ENCODE peak calls at places on chromosomes 2 and 18, in six cellular contexts. K is B cell; M is LoVo; U is H7; N is stimulated activated naive B cell treated with anti-CD40 and anti-IgM and Interleukin-4, amounts not matched to agents 10 μg/mL and 1 μg/mL and 100 μg/mL, for 72 hours; F is HT-29. Q is an unnamed sample.

GRCh38 chr2:60530228-60530627 is 23.2 kb downstream of the BCL11A start:
- DNase-seq in N (no peak), M (peak), F (no peak), K (no peak), U (no peak), Q (no peak)

GRCh38 chr2:17877811-17878221 is 651 bp upstream of the KCNS3 start:
- DNase-seq in U (peak), K (peak), N (peak), F (no peak), M (no peak), Q (no peak)

GRCh38 chr2:210541280-210541902 is 15.0 kb upstream of the CPS1 start:
- DNase-seq in U (no peak), F (no peak), M (no peak), K (no peak), N (no peak), Q (no peak)

GRCh38 chr2:19362652-19363473 is 4.4 kb upstream of the OSR1 start:
- DNase-seq in N (no peak), F (peak), K (peak), U (peak), M (peak), Q (peak)

GRCh38 chr2:172178035-172178434 is 75.3 kb upstream of the DLX2 start:
- DNase-seq in K (no peak), U (no peak), F (no peak), N (no peak), M (peak), Q (no peak)

GRCh38 chr2:42090216-42090615 is 42.4 kb downstream of the PKDCC start:
- DNase-seq in N (no peak), F (no peak), U (no peak), M (no peak), K (no peak), Q (no peak)

GRCh38 chr2:211085056-211085680 is 528.8 kb downstream of the CPS1 start:
- DNase-seq in K (peak), U (peak), N (no peak), F (peak), M (peak), Q (no peak)

GRCh38 chr2:216740557-216741222 is 45.3 kb upstream of the IGFBP5 start:
- DNase-seq in M (no peak), N (no peak), K (no peak), U (no peak), F (no peak), Q (no peak)

GRCh38 chr2:118121101-118121500 is 32.8 kb downstream of the INSIG2 start:
- DNase-seq in N (no peak), U (no peak), K (no peak), F (no peak), M (no peak), Q (no peak)

GRCh38 chr18:446941-447560 is 53.5 kb downstream of the COLEC12 start:
- DNase-seq in M (no peak), F (no peak), U (no peak), N (no peak), K (no peak), Q (no peak)

GRCh38 chr2:96903318-96903717 is 33.4 kb upstream of the SEMA4C start:
- DNase-seq in U (no peak), M (no peak), N (no peak), F (no peak), K (no peak), Q (no peak)

GRCh38 chr18:58394607-58395425 is 234.1 kb downstream of the ALPK2 start:
- DNase-seq in F (no peak), K (no peak), U (no peak), N (no peak), M (no peak), Q (no peak)

GRCh38 chr2:159199751-159200465 is 86.6 kb downstream of the WDSUB1 start:
- DNase-seq in N (no peak), K (no peak), F (no peak), M (no peak), U (no peak), Q (no peak)

GRCh38 chr2:95375532-95376221 is 26.8 kb upstream of the FAHD2A start:
- DNase-seq in N (no peak), M (no peak), F (no peak), K (no peak), U (no peak), Q (peak)

GRCh38 chr2:136997550-136997949 is 232.2 kb downstream of the THSD7B start:
- DNase-seq in N (no peak), U (no peak), F (no peak), M (no peak), K (no peak), Q (no peak)

GRCh38 chr2:101566632-101567228 is 91.8 kb upstream of the RFX8 start:
- DNase-seq in U (no peak), N (no peak), M (no peak), K (no peak), F (no peak), Q (no peak)

GRCh38 chr2:144582651-144583361 is 62.9 kb upstream of the ZEB2 start:
- DNase-seq in U (no peak), N (no peak), M (no peak), F (no peak), K (no peak), Q (no peak)

GRCh38 chr2:174023591-174024523 is 58.7 kb upstream of the SP3 start:
- DNase-seq in M (no peak), U (peak), K (no peak), N (no peak), F (no peak), Q (peak)

GRCh38 chr18:48680871-48681270 is 142.0 kb downstream of the CTIF start:
- DNase-seq in M (no peak), U (no peak), N (no peak), F (no peak), K (no peak), Q (no peak)

GRCh38 chr2:85956647-85957039 is 67.9 kb upstream of the ST3GAL5 start:
- DNase-seq in N (no peak), F (no peak), M (no peak), K (no peak), U (no peak), Q (no peak)

GRCh38 chr2:51018145-51018544 is 13.8 kb downstream of the NRXN1 start:
- DNase-seq in M (no peak), K (no peak), U (no peak), N (no peak), F (no peak), Q (no peak)

GRCh38 chr2:42725657-42726056 is 38.3 kb downstream of the OXER1 start:
- DNase-seq in K (no peak), M (no peak), F (no peak), U (no peak), N (no peak), Q (no peak)

GRCh38 chr2:133843091-133843490 is 274.8 kb upstream of the NCKAP5 start:
- DNase-seq in K (no peak), F (no peak), N (no peak), U (peak), M (no peak), Q (no peak)

GRCh38 chr2:239184179-239184578 is 216.6 kb downstream of the HDAC4 start:
- DNase-seq in K (no peak), F (no peak), N (no peak), U (no peak), M (no peak), Q (peak)

GRCh38 chr2:156331572-156332451 is 709 bp downstream of the NR4A2 start:
- DNase-seq in N (no peak), K (peak), M (peak), U (peak), F (peak), Q (peak)

GRCh38 chr2:29525921-29526320 is 395.5 kb downstream of the ALK start:
- DNase-seq in U (no peak), N (no peak), M (no peak), K (no peak), F (no peak), Q (no peak)

GRCh38 chr2:150569761-150570160 is 82.3 kb upstream of the RND3 start:
- DNase-seq in F (no peak), K (no peak), M (no peak), U (no peak), N (no peak), Q (no peak)

GRCh38 chr2:132497591-132497990 is 81.0 kb downstream of the GPR39 start:
- DNase-seq in M (no peak), N (no peak), K (no peak), U (no peak), F (no peak), Q (no peak)

Q was measured in upper lobe of right lung.